ENCODE peak calls at places on chromosomes 1 and 21, in five cellular contexts. W is mucosa of descending colon, J is neural progenitor cell, V is left ventricle myocardium superior, T is GM12878. B is an unnamed sample.

GRCh38 chr1:54934869-54935268 is 45.6 kb upstream of the TMEM61 start:
- DNase-seq in W (no peak), J (no peak), V (no peak), T (no peak), B (no peak)

GRCh38 chr21:44767834-44768831 is 33.5 kb downstream of the UBE2G2 start:
- DNase-seq in W (no peak), J (peak; percentile 59), V (no peak), T (no peak), B (no peak)

GRCh38 chr1:6310116-6310848 is 49.4 kb upstream of the GPR153 start:
- DNase-seq in W (no peak), J (no peak), V (no peak), T (no peak), B (no peak)

GRCh38 chr21:41766883-41767605 is at the start of gene RIPK4:
- DNase-seq in W (peak; percentile 94), J (peak; percentile 84), V (no peak), T (peak; percentile 19), B (peak; percentile 89)

GRCh38 chr1:199226163-199226562 is 587.3 kb downstream of the PTPRC start:
- DNase-seq in W (no peak), J (no peak), V (no peak), T (peak; percentile 16), B (no peak)

GRCh38 chr1:55421317-55421716 is 206.2 kb upstream of the USP24 start:
- DNase-seq in W (no peak), J (no peak), V (no peak), T (no peak), B (peak; percentile 66)

GRCh38 chr1:53430779-53431178 is 28.4 kb upstream of the DMRTB1 start:
- DNase-seq in W (no peak), J (peak; percentile 46), V (no peak), T (no peak), B (no peak)

GRCh38 chr1:67308136-67308535 is 463 bp downstream of the IL12RB2 start:
- DNase-seq in W (no peak), J (no peak), V (no peak), T (no peak), B (peak; percentile 21)

GRCh38 chr1:77825356-77825709 is 45.9 kb downstream of the MIGA1 start:
- DNase-seq in W (no peak), J (peak; percentile 54), V (no peak), T (peak; percentile 1), B (peak; percentile 43)

GRCh38 chr1:79614762-79615161 is 608.2 kb upstream of the ADGRL4 start:
- DNase-seq in W (no peak), J (no peak), V (no peak), T (no peak), B (no peak)

GRCh38 chr21:32367158-32367557 is 25.7 kb downstream of the URB1 start:
- DNase-seq in W (no peak), J (no peak), V (no peak), T (no peak), B (no peak)